ENCODE peak calls at places on chromosome 4, in seven cellular contexts. One of them, this sample, is unnamed.

GRCh38 chr4:103996637-103997036 is 276.9 kb upstream of the TACR3 start:
- DNase-seq in NCI-H460: peak
- DNase-seq in DMS53: peak
- DNase-seq in DMS 273 treated with DMSO at 0.1 percent for 48 hours: no peak
- DNase-seq in kidney tubule cell: peak
- DNase-seq in transverse colon: no peak
- DNase-seq in T47D: peak
- DNase-seq in this sample: peak

GRCh38 chr4:95193391-95194224 is 355.2 kb downstream of the UNC5C start:
- DNase-seq in NCI-H460: no peak
- DNase-seq in transverse colon: no peak
- DNase-seq in DMS53: no peak
- DNase-seq in kidney tubule cell: no peak
- DNase-seq in T47D: no peak
- DNase-seq in DMS 273 treated with DMSO at 0.1 percent for 48 hours: no peak
- DNase-seq in this sample: no peak

GRCh38 chr4:106385853-106386393 is 17.3 kb upstream of the GIMD1 start:
- DNase-seq in DMS 273 treated with DMSO at 0.1 percent for 48 hours: no peak
- DNase-seq in T47D: no peak
- DNase-seq in kidney tubule cell: no peak
- DNase-seq in transverse colon: no peak
- DNase-seq in DMS53: no peak
- DNase-seq in NCI-H460: no peak
- DNase-seq in this sample: no peak

GRCh38 chr4:161817822-161818412 is 345.9 kb downstream of the FSTL5 start:
- DNase-seq in transverse colon: no peak
- DNase-seq in T47D: no peak
- DNase-seq in DMS53: no peak
- DNase-seq in kidney tubule cell: no peak
- DNase-seq in DMS 273 treated with DMSO at 0.1 percent for 48 hours: no peak
- DNase-seq in NCI-H460: no peak
- DNase-seq in this sample: no peak

GRCh38 chr4:73208376-73208775 is 50.2 kb downstream of the ANKRD17 start:
- DNase-seq in DMS 273 treated with DMSO at 0.1 percent for 48 hours: no peak
- DNase-seq in transverse colon: no peak
- DNase-seq in kidney tubule cell: peak
- DNase-seq in T47D: no peak
- DNase-seq in DMS53: no peak
- DNase-seq in NCI-H460: no peak
- DNase-seq in this sample: no peak

GRCh38 chr4:150960079-150960478 is 55.0 kb downstream of the LRBA start:
- DNase-seq in kidney tubule cell: peak
- DNase-seq in transverse colon: no peak
- DNase-seq in DMS53: peak
- DNase-seq in T47D: peak
- DNase-seq in DMS 273 treated with DMSO at 0.1 percent for 48 hours: no peak
- DNase-seq in NCI-H460: peak
- DNase-seq in this sample: no peak

GRCh38 chr4:99624141-99624719 is 33.4 kb downstream of the C4orf54 start:
- DNase-seq in transverse colon: no peak
- DNase-seq in DMS53: no peak
- DNase-seq in T47D: no peak
- DNase-seq in kidney tubule cell: peak
- DNase-seq in NCI-H460: no peak
- DNase-seq in DMS 273 treated with DMSO at 0.1 percent for 48 hours: no peak
- DNase-seq in this sample: no peak

GRCh38 chr4:160983035-160983434 is 1180.8 kb downstream of the FSTL5 start:
- DNase-seq in kidney tubule cell: no peak
- DNase-seq in T47D: no peak
- DNase-seq in DMS 273 treated with DMSO at 0.1 percent for 48 hours: no peak
- DNase-seq in transverse colon: no peak
- DNase-seq in NCI-H460: no peak
- DNase-seq in DMS53: no peak
- DNase-seq in this sample: no peak

GRCh38 chr4:184541918-184542317 is 67.6 kb upstream of the IRF2 start:
- DNase-seq in transverse colon: no peak
- DNase-seq in kidney tubule cell: no peak
- DNase-seq in T47D: no peak
- DNase-seq in DMS 273 treated with DMSO at 0.1 percent for 48 hours: no peak
- DNase-seq in DMS53: no peak
- DNase-seq in NCI-H460: no peak
- DNase-seq in this sample: no peak

GRCh38 chr4:3464911-3465697 is 2.0 kb downstream of the DOK7 start:
- DNase-seq in T47D: no peak
- DNase-seq in DMS53: no peak
- DNase-seq in kidney tubule cell: no peak
- DNase-seq in transverse colon: no peak
- DNase-seq in NCI-H460: no peak
- DNase-seq in DMS 273 treated with DMSO at 0.1 percent for 48 hours: no peak
- DNase-seq in this sample: no peak

GRCh38 chr4:26094911-26095310 is 180.9 kb downstream of the SMIM20 start:
- DNase-seq in NCI-H460: no peak
- DNase-seq in DMS 273 treated with DMSO at 0.1 percent for 48 hours: no peak
- DNase-seq in DMS53: no peak
- DNase-seq in T47D: no peak
- DNase-seq in transverse colon: no peak
- DNase-seq in kidney tubule cell: no peak
- DNase-seq in this sample: no peak

GRCh38 chr4:14844059-14844458 is 158.2 kb upstream of the CPEB2 start:
- DNase-seq in transverse colon: no peak
- DNase-seq in DMS53: no peak
- DNase-seq in NCI-H460: no peak
- DNase-seq in T47D: no peak
- DNase-seq in DMS 273 treated with DMSO at 0.1 percent for 48 hours: no peak
- DNase-seq in kidney tubule cell: peak
- DNase-seq in this sample: no peak

GRCh38 chr4:18733956-18734872 is 712.7 kb upstream of the LCORL start:
- DNase-seq in kidney tubule cell: no peak
- DNase-seq in NCI-H460: no peak
- DNase-seq in DMS53: peak
- DNase-seq in DMS 273 treated with DMSO at 0.1 percent for 48 hours: no peak
- DNase-seq in transverse colon: no peak
- DNase-seq in T47D: no peak
- DNase-seq in this sample: no peak

GRCh38 chr4:140302151-140302859 is 71.1 kb upstream of the SCOC start:
- DNase-seq in kidney tubule cell: no peak
- DNase-seq in NCI-H460: no peak
- DNase-seq in DMS53: no peak
- DNase-seq in T47D: no peak
- DNase-seq in DMS 273 treated with DMSO at 0.1 percent for 48 hours: no peak
- DNase-seq in transverse colon: no peak
- DNase-seq in this sample: no peak

GRCh38 chr4:4693755-4694295 is 152.0 kb upstream of the STX18 start:
- DNase-seq in NCI-H460: no peak
- DNase-seq in DMS 273 treated with DMSO at 0.1 percent for 48 hours: no peak
- DNase-seq in T47D: no peak
- DNase-seq in DMS53: no peak
- DNase-seq in transverse colon: no peak
- DNase-seq in kidney tubule cell: no peak
- DNase-seq in this sample: no peak

GRCh38 chr4:76683154-76683553 is 214.8 kb downstream of the SOWAHB start:
- DNase-seq in DMS53: no peak
- DNase-seq in kidney tubule cell: no peak
- DNase-seq in transverse colon: no peak
- DNase-seq in DMS 273 treated with DMSO at 0.1 percent for 48 hours: no peak
- DNase-seq in NCI-H460: no peak
- DNase-seq in T47D: no peak
- DNase-seq in this sample: no peak

GRCh38 chr4:180641495-180641894 is 1601.7 kb upstream of the TENM3 start:
- DNase-seq in transverse colon: no peak
- DNase-seq in T47D: peak
- DNase-seq in DMS 273 treated with DMSO at 0.1 percent for 48 hours: no peak
- DNase-seq in DMS53: no peak
- DNase-seq in NCI-H460: no peak
- DNase-seq in kidney tubule cell: no peak
- DNase-seq in this sample: no peak

GRCh38 chr4:8050180-8050554 is 108.4 kb downstream of the ABLIM2 start:
- DNase-seq in kidney tubule cell: no peak
- DNase-seq in DMS 273 treated with DMSO at 0.1 percent for 48 hours: no peak
- DNase-seq in transverse colon: no peak
- DNase-seq in DMS53: no peak
- DNase-seq in NCI-H460: no peak
- DNase-seq in T47D: no peak
- DNase-seq in this sample: no peak

GRCh38 chr4:147340547-147341225 is 140.2 kb upstream of the EDNRA start:
- DNase-seq in T47D: no peak
- DNase-seq in transverse colon: no peak
- DNase-seq in DMS53: peak
- DNase-seq in DMS 273 treated with DMSO at 0.1 percent for 48 hours: no peak
- DNase-seq in kidney tubule cell: no peak
- DNase-seq in NCI-H460: no peak
- DNase-seq in this sample: no peak

GRCh38 chr4:110055014-110055768 is 142.5 kb downstream of the EGF start:
- DNase-seq in NCI-H460: no peak
- DNase-seq in DMS53: peak
- DNase-seq in kidney tubule cell: peak
- DNase-seq in transverse colon: no peak
- DNase-seq in DMS 273 treated with DMSO at 0.1 percent for 48 hours: no peak
- DNase-seq in T47D: no peak
- DNase-seq in this sample: no peak

GRCh38 chr4:57048590-57049304 is 61.4 kb downstream of the IGFBP7 start:
- DNase-seq in DMS 273 treated with DMSO at 0.1 percent for 48 hours: no peak
- DNase-seq in transverse colon: no peak
- DNase-seq in T47D: no peak
- DNase-seq in DMS53: no peak
- DNase-seq in kidney tubule cell: peak
- DNase-seq in NCI-H460: no peak
- DNase-seq in this sample: peak

This sample was measured in epithelial cell of prostate.